ENCODE peak calls at places on chromosomes 3 and 15, in eight cellular contexts. N, I, J, V, P, W, X and R are unnamed samples.

GRCh38 chr3:187290561-187290960 is 976 bp downstream of the MASP1 start:
- DNase-seq in V (no peak), I (no peak), N (no peak), J (no peak), X (no peak), P (no peak), W (peak), R (no peak)

GRCh38 chr3:179853176-179853575 is 183.6 kb downstream of the PEX5L start:
- DNase-seq in W (peak), V (no peak), P (no peak), I (peak), N (no peak), J (no peak), X (no peak), R (no peak)

GRCh38 chr15:31268108-31268501 is 58.5 kb upstream of the KLF13 start:
- DNase-seq in N (no peak), P (peak), W (no peak), J (no peak), V (no peak), I (no peak), X (no peak), R (peak)

GRCh38 chr3:102673271-102674115 is 238.7 kb downstream of the ZPLD1 start:
- DNase-seq in N (peak), P (peak), W (peak), J (no peak), V (peak), X (peak), I (peak), R (peak)

GRCh38 chr3:171995486-171995885 is 43.9 kb upstream of the FNDC3B start:
- DNase-seq in P (no peak), N (no peak), W (no peak), X (no peak), J (no peak), I (no peak), V (no peak), R (no peak)

GRCh38 chr3:67593761-67594234 is 60.6 kb downstream of the SUCLG2 start:
- DNase-seq in V (no peak), I (no peak), X (peak), W (peak), P (peak), J (no peak), N (no peak), R (no peak)

GRCh38 chr3:31094048-31094447 is 199.6 kb upstream of the GADL1 start:
- DNase-seq in J (no peak), X (no peak), V (no peak), N (no peak), P (no peak), W (no peak), I (no peak), R (no peak)

GRCh38 chr15:75328493-75329314 is 7.2 kb upstream of the COMMD4 start:
- DNase-seq in W (no peak), V (no peak), N (no peak), P (no peak), I (no peak), X (no peak), J (no peak), R (no peak)

GRCh38 chr3:36451816-36452215 is 71.5 kb downstream of the STAC start:
- DNase-seq in N (no peak), W (no peak), V (no peak), P (no peak), X (no peak), J (no peak), I (no peak), R (no peak)

GRCh38 chr15:61700803-61701202 is 359.4 kb downstream of the VPS13C start:
- DNase-seq in W (no peak), I (no peak), V (no peak), P (no peak), X (no peak), J (no peak), N (no peak), R (no peak)

GRCh38 chr3:95588473-95588872 is 1225.9 kb upstream of the EPHA6 start:
- DNase-seq in J (no peak), V (no peak), N (no peak), W (no peak), X (no peak), P (no peak), I (no peak), R (no peak)

GRCh38 chr3:60542981-60543380 is 708.3 kb downstream of the FHIT start:
- DNase-seq in J (no peak), X (no peak), N (no peak), P (no peak), I (no peak), W (no peak), V (no peak), R (no peak)

DNA sequence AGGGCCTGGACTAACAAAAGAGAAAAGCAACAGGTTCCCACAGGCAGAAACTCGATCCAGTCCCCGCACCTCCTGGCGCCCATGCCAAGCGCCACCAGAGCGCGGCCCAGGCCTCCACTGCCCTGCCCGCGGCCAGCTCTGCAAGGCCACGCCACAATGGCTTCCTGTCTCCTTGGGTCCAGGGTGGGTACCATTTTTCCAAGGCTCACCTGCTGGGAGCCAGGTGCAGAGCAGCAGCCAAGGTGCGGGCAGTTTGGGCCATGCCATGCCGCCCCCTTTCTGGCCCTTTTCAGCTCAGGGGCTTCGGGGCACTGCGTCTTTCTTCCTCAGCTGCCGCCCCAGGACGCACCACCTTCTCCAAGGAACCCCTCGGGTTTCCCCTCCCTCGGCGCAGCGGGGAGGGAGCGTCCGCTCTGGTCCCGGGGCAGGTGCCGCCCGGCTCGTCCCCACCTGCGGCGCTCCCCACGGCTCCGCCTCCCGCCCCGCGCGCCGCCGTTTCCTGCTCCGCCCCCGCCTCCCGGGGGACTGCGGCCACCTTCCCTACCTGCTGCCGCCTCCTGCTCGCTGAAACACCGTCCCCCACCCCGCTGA is at the start of gene ILDR1:
- DNase-seq in N (peak), X (no peak), V (peak), P (peak), I (peak), W (no peak), J (no peak), R (no peak)
- TF ChIP-seq CTCF in N (no peak), X (no peak), V (no peak), P (peak), I (no peak), W (no peak), J (no peak), R (no peak)

GRCh38 chr3:14780927-14781507 is 37.7 kb upstream of the FGD5 start:
- DNase-seq in N (peak), J (peak), I (peak), W (peak), X (peak), P (peak), V (peak), R (no peak)

GRCh38 chr3:14786369-14786768 is 32.4 kb upstream of the FGD5 start:
- DNase-seq in J (no peak), X (no peak), I (no peak), P (no peak), V (no peak), N (no peak), W (no peak), R (no peak)

GRCh38 chr3:14785207-14786155 is 33.3 kb upstream of the FGD5 start:
- DNase-seq in P (no peak), N (no peak), X (no peak), J (peak), W (no peak), V (no peak), I (no peak), R (no peak)

GRCh38 chr3:14783480-14784086 is 35.2 kb upstream of the FGD5 start:
- DNase-seq in X (no peak), P (no peak), W (no peak), N (no peak), I (no peak), V (no peak), J (no peak), R (no peak)

DNA sequence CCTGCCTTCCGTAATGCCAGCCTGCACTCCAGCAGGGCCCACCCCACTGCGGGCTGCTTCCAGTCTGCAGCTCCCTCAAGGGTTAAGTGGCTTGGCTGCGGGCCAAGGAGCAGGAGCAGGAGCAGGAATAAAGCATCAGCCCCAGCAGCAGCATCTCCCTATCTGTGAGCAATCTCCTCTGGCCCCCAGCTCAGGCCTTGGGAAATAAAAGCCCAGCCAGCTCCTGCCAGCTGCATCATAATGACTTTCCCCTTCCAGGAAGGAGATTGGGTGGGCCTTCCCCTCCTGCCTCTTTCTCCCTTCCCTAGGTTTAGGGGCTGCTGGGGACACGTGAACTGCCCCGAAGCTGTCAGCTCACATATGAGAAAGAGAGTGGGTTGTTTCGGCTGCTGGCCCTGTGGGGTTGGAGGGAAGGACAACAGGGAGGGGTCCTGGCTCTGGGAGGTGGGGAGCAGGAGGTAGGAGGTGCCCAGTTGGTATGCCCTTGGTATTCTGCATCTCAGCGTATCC is 34.6 kb upstream of the FGD5 start:
- DNase-seq in N (no peak), J (peak), P (peak), W (peak), I (no peak), X (no peak), V (no peak), R (no peak)
- TF ChIP-seq CTCF in N (no peak), J (no peak), P (no peak), W (no peak), I (no peak), X (no peak), V (no peak), R (no peak)

GRCh38 chr3:192237992-192238608 is 489.2 kb downstream of the FGF12 start:
- DNase-seq in P (peak), J (no peak), W (no peak), N (peak), V (no peak), I (no peak), X (no peak), R (no peak)
- TF ChIP-seq CTCF in P (peak), J (no peak), W (no peak), N (no peak), V (no peak), I (no peak), X (no peak), R (peak)

DNA sequence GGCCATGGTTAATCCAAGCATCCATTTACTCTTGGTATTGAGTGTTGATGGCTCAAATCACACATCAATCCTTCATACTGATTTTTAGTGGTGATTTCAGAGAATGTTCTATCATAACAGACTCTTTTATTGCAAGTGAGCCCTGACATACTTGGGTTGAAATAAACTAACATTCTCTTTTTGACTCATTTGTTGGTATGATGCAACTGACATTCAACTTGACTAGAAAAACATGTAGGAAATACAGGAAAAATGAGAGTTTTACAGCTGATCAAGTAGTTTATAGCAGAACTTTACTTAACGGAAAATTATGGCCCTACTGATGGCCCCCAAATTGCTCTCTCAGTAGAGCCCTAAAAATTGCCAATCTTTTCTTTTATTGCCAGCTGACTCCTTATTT is 173.9 kb upstream of the CD96 start:
- DNase-seq in V (no peak), X (no peak), W (no peak), I (no peak), N (no peak), J (no peak), P (no peak), R (no peak)
- TF ChIP-seq CTCF in V (no peak), X (no peak), W (no peak), I (no peak), N (no peak), J (no peak), P (no peak), R (no peak)

GRCh38 chr15:40354408-40355171 is 3.4 kb upstream of the DISP2 start:
- DNase-seq in I (no peak), V (no peak), P (peak), X (no peak), W (peak), N (peak), J (no peak), R (no peak)
- TF ChIP-seq CTCF in I (no peak), V (no peak), P (peak), X (peak), W (peak), N (peak), J (no peak), R (peak)

DNA sequence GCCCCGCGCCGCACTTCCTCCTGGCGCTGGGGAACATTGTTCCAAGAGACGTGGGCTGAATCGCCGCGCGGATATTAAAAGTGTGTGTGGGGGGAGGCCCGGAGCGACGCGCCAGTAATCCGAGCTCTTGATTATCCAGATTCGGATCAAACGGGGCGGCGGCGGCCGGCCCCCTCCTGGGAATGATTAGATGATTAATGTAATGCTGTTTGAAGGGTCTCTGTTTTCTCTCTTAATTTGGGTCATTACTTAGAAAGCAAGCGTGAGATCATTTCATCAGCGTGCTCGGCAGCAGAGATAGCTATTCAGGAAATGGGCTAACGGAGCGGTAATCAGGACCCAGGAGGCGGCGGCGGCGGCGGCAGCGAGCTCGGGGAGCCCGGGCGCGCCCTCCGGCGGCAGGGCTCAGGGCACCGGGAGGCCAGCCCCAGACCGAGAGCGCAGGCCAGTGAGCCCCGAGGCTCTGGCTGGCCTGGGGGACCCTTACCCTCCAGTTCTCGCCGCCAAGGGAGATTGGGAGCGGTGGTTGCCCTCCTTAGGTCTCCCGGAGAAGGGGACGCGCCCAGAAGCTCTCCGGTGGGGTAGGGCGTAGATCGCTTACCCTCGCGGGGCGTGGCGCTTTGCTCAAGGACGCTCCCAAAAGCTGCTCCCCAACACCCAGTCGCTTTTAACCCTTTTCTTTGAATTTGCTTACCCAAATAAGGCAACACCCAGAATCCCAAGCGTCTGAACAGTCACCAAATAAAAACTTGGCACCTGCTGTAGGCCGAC is 4.5 kb downstream of the FEZF2 start:
- DNase-seq in P (peak), I (no peak), J (no peak), W (no peak), X (no peak), N (no peak), V (no peak), R (no peak)
- TF ChIP-seq CTCF in P (peak), I (no peak), J (no peak), W (no peak), X (peak), N (peak), V (no peak), R (peak)

GRCh38 chr15:67433495-67434099 is 87.3 kb upstream of the C15orf61 start:
- DNase-seq in V (peak), W (peak), J (no peak), I (peak), N (peak), P (peak), X (peak), R (no peak)
- TF ChIP-seq CTCF in V (peak), W (peak), J (peak), I (peak), N (peak), P (peak), X (peak), R (peak)

GRCh38 chr3:9080165-9080564 is 116.9 kb upstream of the RAD18 start:
- DNase-seq in X (peak), W (no peak), I (no peak), N (no peak), V (no peak), P (no peak), J (no peak), R (no peak)

GRCh38 chr3:9076985-9077384 is 113.7 kb upstream of the RAD18 start:
- DNase-seq in X (no peak), W (no peak), V (no peak), P (no peak), I (no peak), N (no peak), J (no peak), R (no peak)

GRCh38 chr3:9081201-9081818 is 118.0 kb upstream of the RAD18 start:
- DNase-seq in I (no peak), J (no peak), P (no peak), X (no peak), V (no peak), N (no peak), W (no peak), R (no peak)

GRCh38 chr3:9079674-9080073 is 116.4 kb upstream of the RAD18 start:
- DNase-seq in N (no peak), X (peak), V (no peak), P (no peak), I (no peak), W (no peak), J (no peak), R (no peak)

DNA sequence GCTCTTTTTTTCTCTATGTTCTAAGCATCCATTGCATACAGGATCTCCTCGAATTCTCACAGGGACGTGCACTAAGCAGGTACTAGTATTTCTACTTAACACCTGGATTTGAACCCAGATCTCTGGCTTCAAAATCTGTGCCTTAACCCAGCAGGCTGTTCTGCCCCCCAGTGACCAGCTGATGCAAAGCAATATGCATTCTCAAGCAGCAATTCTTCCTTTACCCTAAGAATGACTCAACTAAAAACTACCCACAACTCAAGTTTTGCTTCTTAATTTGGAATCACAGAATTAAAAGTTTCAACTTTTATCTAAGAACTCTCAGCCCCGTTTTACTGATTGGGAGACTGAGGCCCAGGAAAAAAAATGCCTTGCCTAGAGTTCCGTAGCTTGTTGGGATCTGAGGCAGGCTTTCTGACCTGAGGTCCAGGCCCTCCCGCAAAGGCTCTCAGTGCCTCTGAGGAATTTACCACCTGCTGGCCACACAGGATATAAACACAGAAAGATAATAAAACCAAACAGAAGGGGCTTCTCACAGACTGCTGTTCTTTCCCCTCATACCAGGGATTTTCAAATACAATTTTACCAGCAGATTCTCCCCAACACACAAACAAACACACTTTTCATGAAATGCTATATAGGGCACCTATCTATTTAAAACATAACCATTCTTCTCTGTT is 115.4 kb upstream of the RAD18 start:
- DNase-seq in I (peak), N (no peak), J (no peak), X (no peak), P (no peak), W (no peak), V (no peak), R (no peak)
- TF ChIP-seq CTCF in I (peak), N (peak), J (no peak), X (peak), P (peak), W (no peak), V (peak), R (peak)

GRCh38 chr15:76903251-76903681 is 1.9 kb downstream of the SCAPER start:
- DNase-seq in N (no peak), V (no peak), I (peak), J (no peak), W (peak), X (peak), P (no peak), R (no peak)

GRCh38 chr15:76904461-76905012 is 603 bp downstream of the SCAPER start:
- DNase-seq in J (no peak), X (peak), P (peak), N (no peak), I (peak), V (peak), W (peak), R (peak)

GRCh38 chr15:76905855-76906254 is 715 bp upstream of the SCAPER start:
- DNase-seq in V (no peak), J (no peak), I (no peak), P (no peak), X (no peak), N (no peak), W (no peak), R (no peak)

GRCh38 chr15:76901965-76902364 is 3.2 kb downstream of the SCAPER start:
- DNase-seq in J (no peak), W (no peak), I (no peak), V (no peak), P (no peak), N (no peak), X (no peak), R (no peak)

DNA sequence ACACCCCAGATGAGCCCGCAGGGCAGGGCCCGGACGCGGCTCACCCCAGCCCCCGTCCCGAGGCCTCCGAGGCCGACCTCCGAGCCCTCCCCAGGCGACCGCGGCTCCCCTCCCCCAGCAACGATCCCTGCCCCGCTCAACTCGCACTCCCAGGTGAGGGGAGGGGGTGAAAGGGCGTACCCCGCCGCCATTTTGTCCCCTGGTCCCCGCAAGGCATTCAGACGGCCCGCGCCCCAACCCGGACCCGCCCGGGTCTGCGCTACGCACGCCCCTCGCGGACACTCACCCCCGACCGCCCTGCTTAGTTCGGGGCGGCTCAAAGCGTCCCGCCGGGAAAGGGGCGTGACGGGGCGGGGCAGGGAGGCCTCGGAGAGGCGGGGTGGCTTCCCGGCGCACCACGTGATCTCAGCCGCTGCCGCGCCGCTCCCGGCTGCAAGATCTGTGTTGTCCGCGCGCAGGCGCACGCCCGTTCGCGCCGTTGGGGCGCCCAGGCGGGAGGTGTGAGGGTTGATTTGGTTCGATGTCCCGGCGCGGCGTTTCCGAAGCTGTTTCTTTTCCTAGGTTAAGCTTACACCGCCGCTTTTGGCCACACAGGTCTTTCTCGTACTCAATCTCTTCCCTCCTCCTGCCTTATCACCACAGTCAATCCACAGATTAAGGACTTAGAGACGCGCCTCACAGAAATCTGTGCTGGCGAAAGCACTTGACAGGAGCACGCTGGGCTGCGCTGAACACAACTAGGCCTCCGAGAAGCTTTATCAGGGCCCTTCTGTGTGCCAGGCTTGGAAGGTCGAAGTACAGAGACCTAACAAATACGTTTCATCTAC is at the start of gene SCAPER:
- DNase-seq in X (peak), V (peak), J (peak), P (peak), W (peak), N (peak), I (peak), R (peak)
- TF ChIP-seq CTCF in X (no peak), V (no peak), J (no peak), P (no peak), W (no peak), N (no peak), I (no peak), R (no peak)